ENCODE peak calls at places on chromosome 13, in ten cellular contexts. L is H1, C is stomach, F is transverse colon, H is HCT116, E is esophagus muscularis mucosa, Q is breast epithelium, G is GM23338, Y is spleen, K is GM12891. P is an unnamed sample.

GRCh38 chr13:99275093-99275469 is 16.9 kb upstream of the GPR18 start:
- DNase-seq in C (no peak), L (no peak), Y (no peak), Q (no peak), G (no peak), K (no peak), E (no peak), F (no peak), H (no peak), P (peak; percentile 30)

GRCh38 chr13:39405596-39405995 is 197.4 kb downstream of the LHFPL6 start:
- DNase-seq in F (no peak), K (no peak), H (no peak), Q (no peak), C (no peak), G (no peak), Y (no peak), L (no peak), E (no peak), P (no peak)

GRCh38 chr13:55652657-55653056 is 1488.1 kb upstream of the PRR20A start:
- DNase-seq in Y (no peak), L (no peak), F (no peak), C (no peak), G (peak; percentile 60), H (no peak), E (no peak), Q (no peak), K (no peak), P (no peak)

GRCh38 chr13:60150538-60150937 is 13.2 kb downstream of the DIAPH3 start:
- DNase-seq in H (no peak), E (no peak), L (no peak), Q (no peak), G (no peak), C (no peak), K (no peak), Y (no peak), F (no peak), P (no peak)

GRCh38 chr13:41709511-41709910 is 251.4 kb downstream of the VWA8 start:
- DNase-seq in Y (no peak), K (no peak), Q (no peak), F (no peak), E (no peak), L (no peak), G (no peak), C (no peak), H (no peak), P (no peak)

GRCh38 chr13:37685206-37685605 is 86.6 kb upstream of the POSTN start:
- DNase-seq in G (no peak), C (no peak), L (no peak), Q (no peak), K (no peak), Y (no peak), E (no peak), F (no peak), H (no peak), P (no peak)

GRCh38 chr13:96294930-96295657 is 205.2 kb downstream of the HS6ST3 start:
- DNase-seq in H (no peak), C (no peak), F (no peak), Y (no peak), L (no peak), Q (no peak), G (peak; percentile 81), E (no peak), K (no peak), P (no peak)

GRCh38 chr13:100196380-100196779 is 107.5 kb downstream of the PCCA start:
- DNase-seq in C (no peak), H (no peak), Y (no peak), F (no peak), Q (no peak), L (no peak), G (no peak), K (no peak), E (no peak), P (no peak)

GRCh38 chr13:31038834-31039552 is 106.5 kb downstream of the TEX26 start:
- DNase-seq in G (no peak), Y (no peak), Q (no peak), F (no peak), E (no peak), C (no peak), K (peak; percentile 37), H (no peak), L (no peak), P (peak; percentile 89)

GRCh38 chr13:36154567-36155231 is 23.5 kb upstream of the DCLK1 start:
- DNase-seq in Y (no peak), F (no peak), L (peak; percentile 69), G (peak; percentile 79), Q (no peak), H (no peak), C (no peak), E (no peak), K (no peak), P (no peak)

GRCh38 chr13:107284168-107284567 is 716.2 kb upstream of the ARGLU1 start:
- DNase-seq in G (no peak), E (no peak), H (no peak), C (no peak), F (no peak), K (no peak), Y (no peak), Q (no peak), L (no peak), P (no peak)

GRCh38 chr13:50783940-50784339 is 59.6 kb downstream of the DLEU7 start:
- DNase-seq in K (no peak), F (no peak), E (no peak), Y (no peak), H (no peak), C (no peak), G (no peak), Q (no peak), L (no peak), P (no peak)

GRCh38 chr13:110428281-110428680 is 121.2 kb downstream of the COL4A2 start:
- DNase-seq in F (no peak), C (no peak), Q (no peak), K (no peak), Y (no peak), G (no peak), L (no peak), H (no peak), E (no peak), P (no peak)
- TF ChIP-seq POLR2AphosphoS5 in F (no peak), C (no peak), Q (no peak), K (no peak), Y (peak; percentile 22), G (no peak), L (no peak), H (no peak), E (peak; percentile 3), P (no peak)

DNA sequence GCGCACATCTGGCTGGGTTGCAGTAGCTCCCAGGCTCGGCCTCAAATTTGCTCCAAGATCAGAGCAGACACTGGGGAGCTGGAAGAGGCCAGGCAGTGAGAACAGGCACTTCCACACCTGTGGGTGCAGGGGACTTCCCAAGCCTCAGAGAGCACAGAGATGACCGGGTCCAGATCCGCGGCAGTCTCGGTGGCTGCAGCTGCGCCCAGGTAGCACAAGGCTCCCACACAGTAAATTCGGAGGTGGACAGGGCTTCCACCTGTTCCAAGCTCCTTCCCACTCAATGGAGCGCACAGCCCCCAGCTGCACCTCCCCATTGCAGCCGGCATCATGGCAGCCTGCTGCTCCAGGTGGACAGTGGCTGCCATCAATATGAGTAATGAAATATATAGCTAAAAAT is 1417.4 kb upstream of the SLC10A2 start:
- DNase-seq in Q (no peak), E (no peak), F (no peak), K (no peak), C (no peak), Y (no peak), H (no peak), G (no peak), L (no peak), P (no peak)
- TF ChIP-seq POLR2AphosphoS5 in Q (no peak), E (no peak), F (no peak), K (no peak), C (no peak), Y (no peak), H (no peak), G (no peak), L (no peak), P (no peak)

GRCh38 chr13:92734545-92734944 is 492.1 kb upstream of the GPC6 start:
- DNase-seq in G (no peak), K (no peak), C (no peak), E (no peak), F (no peak), H (no peak), L (no peak), Y (no peak), Q (no peak), P (no peak)
- TF ChIP-seq POLR2AphosphoS5 in G (no peak), K (no peak), C (no peak), E (no peak), F (no peak), H (no peak), L (no peak), Y (no peak), Q (no peak), P (no peak)

DNA sequence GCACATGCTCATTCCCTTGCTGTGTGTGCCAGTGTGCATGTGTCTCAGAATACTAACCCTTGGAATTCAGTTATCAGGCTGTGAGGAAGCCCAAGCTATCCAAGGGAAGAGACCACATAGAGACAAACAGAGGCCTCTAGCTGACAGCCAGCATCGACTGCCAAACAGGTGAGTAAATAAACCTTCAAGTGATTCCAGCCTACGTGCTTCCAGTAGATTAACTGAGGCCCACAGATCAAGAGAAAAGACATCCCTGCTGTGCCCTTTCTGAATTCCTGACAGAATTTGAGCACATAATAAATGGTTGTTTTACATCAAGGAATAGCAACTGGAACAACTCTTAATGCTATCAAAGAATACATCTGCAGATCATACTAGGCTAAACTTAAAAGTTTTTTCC is 17.5 kb downstream of the ZC3H13 start:
- DNase-seq in Y (no peak), H (no peak), L (no peak), E (no peak), F (no peak), K (no peak), C (no peak), Q (no peak), G (no peak), P (no peak)
- TF ChIP-seq POLR2AphosphoS5 in Y (no peak), H (no peak), L (no peak), E (no peak), F (no peak), K (no peak), C (no peak), Q (no peak), G (no peak), P (no peak)

DNA sequence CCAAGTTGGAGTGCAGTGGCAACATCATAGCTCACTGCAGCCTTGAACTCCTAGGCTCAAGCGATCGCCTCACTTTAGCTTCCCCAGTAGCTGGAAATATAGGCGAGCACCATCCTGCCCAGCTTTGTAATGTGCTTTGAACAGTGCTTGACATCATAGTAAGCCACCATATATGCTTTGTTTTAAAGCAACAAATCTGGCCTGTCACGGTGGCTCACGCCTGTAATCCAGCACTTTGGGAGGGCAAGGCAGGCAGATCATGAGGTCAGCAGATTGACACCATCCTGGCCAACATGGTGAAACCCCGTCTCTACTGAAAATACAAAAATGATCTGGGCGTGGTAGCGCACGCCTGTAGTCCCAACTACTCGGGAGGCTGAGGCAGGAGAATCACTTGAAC is 1.8 kb upstream of the SLC7A1 start:
- DNase-seq in C (no peak), F (no peak), K (no peak), G (no peak), Y (no peak), Q (no peak), H (no peak), L (no peak), E (peak; percentile 37), P (no peak)
- TF ChIP-seq POLR2AphosphoS5 in C (no peak), F (no peak), K (no peak), G (no peak), Y (no peak), Q (no peak), H (no peak), L (no peak), E (no peak), P (no peak)

P was measured in HL-60.